ENCODE peak calls at places on chromosomes 13 and 19, in four cellular contexts. M is psoas muscle, Z is body of pancreas, Q is heart right ventricle. P is an unnamed sample.

GRCh38 chr19:3632739-3633558 is 6.4 kb upstream of the CACTIN start:
- DNase-seq in M (no peak), Z (no peak), Q (no peak), P (no peak)

GRCh38 chr19:55711719-55712118 is 26.5 kb downstream of the NLRP9 start:
- DNase-seq in M (no peak), Z (no peak), Q (no peak), P (no peak)

GRCh38 chr19:19750842-19751790 is 18.2 kb upstream of the ZNF14 start:
- DNase-seq in M (no peak), Z (no peak), Q (no peak), P (no peak)

GRCh38 chr13:107067381-107067780 is 499.4 kb upstream of the ARGLU1 start:
- DNase-seq in M (no peak), Z (no peak), Q (no peak), P (no peak)

GRCh38 chr13:37777676-37778075 is 91.9 kb downstream of the TRPC4 start:
- DNase-seq in M (no peak), Z (no peak), Q (no peak), P (no peak)

GRCh38 chr19:12774588-12775555 is at the start of gene HOOK2:
- DNase-seq in M (no peak), Z (peak), Q (peak), P (peak)

GRCh38 chr13:67230243-67230773 is at the start of gene PCDH9:
- DNase-seq in M (peak), Z (peak), Q (peak), P (peak)

GRCh38 chr13:75222031-75222430 is 259.9 kb downstream of the TBC1D4 start:
- DNase-seq in M (no peak), Z (no peak), Q (no peak), P (no peak)

GRCh38 chr19:6644796-6645195 is 25.2 kb downstream of the TNFSF14 start:
- DNase-seq in M (no peak), Z (no peak), Q (no peak), P (no peak)

GRCh38 chr13:19680751-19681150 is 47.3 kb downstream of the MPHOSPH8 start:
- DNase-seq in M (no peak), Z (no peak), Q (no peak), P (no peak)

GRCh38 chr13:32586022-32586900 is at the start of gene PDS5B:
- DNase-seq in M (peak), Z (peak), Q (peak), P (peak)

GRCh38 chr19:52237771-52238400 is 31.5 kb upstream of the ZNF766 start:
- DNase-seq in M (peak), Z (peak), Q (peak), P (peak)

GRCh38 chr19:14383898-14384669 is 2.8 kb downstream of the ADGRE5 start:
- DNase-seq in M (peak), Z (peak), Q (no peak), P (no peak)

GRCh38 chr13:40485611-40486517 is 180.6 kb downstream of the FOXO1 start:
- DNase-seq in M (no peak), Z (no peak), Q (no peak), P (peak)

GRCh38 chr19:40594657-40595077 is 6.5 kb upstream of the LTBP4 start:
- DNase-seq in M (no peak), Z (no peak), Q (no peak), P (no peak)

GRCh38 chr19:55488986-55489710 is 912 bp downstream of the SSC5D start:
- DNase-seq in M (no peak), Z (no peak), Q (no peak), P (no peak)

GRCh38 chr19:5147074-5147970 is 178.4 kb downstream of the KDM4B start:
- DNase-seq in M (no peak), Z (no peak), Q (no peak), P (no peak)

GRCh38 chr19:13417054-13417453 is 89.2 kb downstream of the CACNA1A start:
- DNase-seq in M (no peak), Z (no peak), Q (peak), P (no peak)

GRCh38 chr13:29961036-29961685 is 110.7 kb upstream of the UBL3 start:
- DNase-seq in M (no peak), Z (no peak), Q (no peak), P (no peak)

GRCh38 chr13:103638706-103639105 is 572.5 kb upstream of the SLC10A2 start:
- DNase-seq in M (no peak), Z (no peak), Q (peak), P (no peak)

GRCh38 chr13:59346861-59347470 is 816.8 kb downstream of the DIAPH3 start:
- DNase-seq in M (no peak), Z (peak), Q (no peak), P (no peak)

GRCh38 chr13:47843005-47843404 is 158.1 kb downstream of the SUCLA2 start:
- DNase-seq in M (no peak), Z (no peak), Q (no peak), P (no peak)

GRCh38 chr19:46926201-46927071 is 65.6 kb downstream of the ARHGAP35 start:
- DNase-seq in M (no peak), Z (no peak), Q (no peak), P (no peak)